ENCODE peak calls at places on chromosomes 2 and 18, in five cellular contexts. N is SW480, X is NCI-H1105 treated with DMSO at 0.1 percent for 48 hours, B is astrocyte of the spinal cord, C is hepatic stellate cell. Z is an unnamed sample.

GRCh38 chr2:184597571-184597980 is 753 bp upstream of the ZNF804A start:
- DNase-seq in N (no peak), X (peak), B (peak), C (peak), Z (no peak)

GRCh38 chr18:75280427-75281280 is 70.1 kb downstream of the TSHZ1 start:
- DNase-seq in N (no peak), X (no peak), B (peak), C (no peak), Z (no peak)

GRCh38 chr2:120722603-120723421 is 12.9 kb upstream of the GLI2 start:
- DNase-seq in N (no peak), X (no peak), B (peak), C (peak), Z (no peak)

GRCh38 chr2:190344275-190344827 is 962 bp downstream of the INPP1 start:
- DNase-seq in N (peak), X (peak), B (no peak), C (no peak), Z (peak)

GRCh38 chr2:71787476-71788185 is 334.3 kb downstream of the DYSF start:
- DNase-seq in N (no peak), X (no peak), B (no peak), C (no peak), Z (no peak)

GRCh38 chr2:95027369-95027720 is 1.8 kb downstream of the MAL start:
- DNase-seq in N (no peak), X (no peak), B (no peak), C (no peak), Z (no peak)

GRCh38 chr2:43851026-43851980 is 12.5 kb downstream of the ABCG8 start:
- DNase-seq in N (no peak), X (no peak), B (no peak), C (peak), Z (no peak)

GRCh38 chr2:214481204-214481603 is 70.3 kb downstream of the VWC2L start:
- DNase-seq in N (no peak), X (peak), B (peak), C (no peak), Z (no peak)

GRCh38 chr2:45278345-45279078 is 269.3 kb upstream of the SIX2 start:
- DNase-seq in N (no peak), X (no peak), B (peak), C (peak), Z (no peak)

GRCh38 chr2:28270456-28271146 is 122.1 kb upstream of the FOSL2 start:
- DNase-seq in N (no peak), X (no peak), B (no peak), C (no peak), Z (no peak)

GRCh38 chr2:23427976-23428375 is 43.0 kb downstream of the KLHL29 start:
- DNase-seq in N (no peak), X (no peak), B (no peak), C (no peak), Z (no peak)

GRCh38 chr2:221133941-221134340 is 438.2 kb downstream of the EPHA4 start:
- DNase-seq in N (no peak), X (no peak), B (no peak), C (no peak), Z (no peak)

GRCh38 chr2:237075749-237076599 is 9.7 kb upstream of the COPS8 start:
- DNase-seq in N (peak), X (no peak), B (no peak), C (no peak), Z (no peak)

GRCh38 chr18:69267895-69268294 is 132.8 kb upstream of the DOK6 start:
- DNase-seq in N (no peak), X (no peak), B (no peak), C (no peak), Z (no peak)

GRCh38 chr2:59032469-59032868 is 791.3 kb upstream of the FANCL start:
- DNase-seq in N (no peak), X (no peak), B (no peak), C (no peak), Z (no peak)

GRCh38 chr2:177397501-177398289 is 5.1 kb downstream of the AGPS start:
- DNase-seq in N (peak), X (no peak), B (peak), C (peak), Z (no peak)

GRCh38 chr2:170404846-170405245 is 226.9 kb downstream of the MYO3B start:
- DNase-seq in N (no peak), X (no peak), B (no peak), C (no peak), Z (no peak)

GRCh38 chr2:25617948-25618646 is 55.3 kb downstream of the DTNB start:
- DNase-seq in N (no peak), X (no peak), B (peak), C (peak), Z (peak)

GRCh38 chr18:52236134-52236533 is 103.9 kb upstream of the DCC start:
- DNase-seq in N (no peak), X (no peak), B (peak), C (no peak), Z (no peak)

GRCh38 chr2:178764097-178764496 is 43.1 kb downstream of the TTN start:
- DNase-seq in N (no peak), X (no peak), B (peak), C (no peak), Z (no peak)

GRCh38 chr18:24553886-24554285 is 93.4 kb downstream of the HRH4 start:
- DNase-seq in N (no peak), X (no peak), B (no peak), C (no peak), Z (no peak)

GRCh38 chr2:172693529-172694185 is 42.0 kb upstream of the RAPGEF4 start:
- DNase-seq in N (no peak), X (no peak), B (no peak), C (no peak), Z (no peak)

GRCh38 chr18:68409585-68409984 is 305.3 kb downstream of the TMX3 start:
- DNase-seq in N (no peak), X (no peak), B (no peak), C (no peak), Z (peak)

GRCh38 chr2:46865181-46865970 is 50.2 kb downstream of the MCFD2 start:
- DNase-seq in N (no peak), X (no peak), B (no peak), C (no peak), Z (no peak)

GRCh38 chr2:60468390-60469085 is 84.9 kb downstream of the BCL11A start:
- DNase-seq in N (peak), X (no peak), B (peak), C (no peak), Z (no peak)

GRCh38 chr18:56168049-56168781 is 470.2 kb downstream of the TXNL1 start:
- DNase-seq in N (no peak), X (no peak), B (peak), C (peak), Z (peak)

GRCh38 chr2:171325886-171326585 is 107.8 kb downstream of the METTL8 start:
- DNase-seq in N (no peak), X (no peak), B (no peak), C (no peak), Z (no peak)

Z was measured in prostate gland.